ENCODE peak calls at places on chromosomes 4 and X, in five cellular contexts. H, Q, X, Y and K are unnamed samples.

GRCh38 chrX:51976503-51976902 is 83.1 kb downstream of the MAGED1 start:
- DNase-seq in Q (no peak), H (no peak), Y (no peak), X (no peak), K (no peak)

GRCh38 chrX:110241816-110242215 is 76.1 kb downstream of the AMMECR1 start:
- DNase-seq in X (no peak), H (no peak), Y (no peak), Q (no peak), K (no peak)

GRCh38 chrX:136130931-136131843 is 16.1 kb upstream of the FHL1 start:
- DNase-seq in Q (no peak), Y (no peak), X (peak; percentile 11), H (peak; percentile 45), K (peak; percentile 18)

GRCh38 chr4:53592686-53593641 is 1.7 kb upstream of the LNX1 start:
- DNase-seq in X (peak; percentile 80), Y (no peak), H (no peak), Q (peak; percentile 77), K (peak; percentile 21)

GRCh38 chr4:53591372-53591892 is at the start of gene LNX1:
- DNase-seq in Y (no peak), H (no peak), Q (peak; percentile 86), X (peak; percentile 65), K (peak; percentile 44)

GRCh38 chr4:160537681-160538080 is 1434.8 kb downstream of the RAPGEF2 start:
- DNase-seq in Q (no peak), X (no peak), H (no peak), Y (no peak), K (no peak)

GRCh38 chr4:2808001-2808400 is 15.1 kb downstream of the SH3BP2 start:
- DNase-seq in Q (no peak), H (no peak), Y (no peak), X (no peak), K (no peak)

GRCh38 chrX:43702079-43702524 is 46.0 kb downstream of the MAOA start:
- DNase-seq in Y (no peak), X (no peak), Q (no peak), H (peak; percentile 77), K (no peak)

GRCh38 chrX:134396174-134396573 is 63.8 kb upstream of the HPRT1 start:
- DNase-seq in Y (no peak), X (no peak), H (no peak), Q (no peak), K (peak; percentile 15)

GRCh38 chr4:8891255-8891645 is 19.6 kb upstream of the HMX1 start:
- DNase-seq in X (no peak), Q (peak; percentile 60), H (no peak), Y (no peak), K (no peak)

GRCh38 chr4:76055005-76055404 is 19.1 kb upstream of the CXCL11 start:
- DNase-seq in X (no peak), Q (no peak), H (no peak), Y (peak; percentile 74), K (no peak)

GRCh38 chr4:86247906-86248305 is 111.9 kb downstream of the MAPK10 start:
- DNase-seq in H (no peak), Q (no peak), Y (no peak), X (no peak), K (no peak)

GRCh38 chr4:37802068-37802666 is 24.3 kb upstream of the PGM2 start:
- DNase-seq in H (peak; percentile 78), Y (no peak), X (peak; percentile 61), Q (no peak), K (peak; percentile 82)

GRCh38 chrX:40261955-40262596 is 164.3 kb upstream of the BCOR start:
- DNase-seq in H (no peak), X (peak; percentile 58), Q (no peak), Y (no peak), K (no peak)

GRCh38 chrX:39067866-39068265 is 266.6 kb downstream of the MID1IP1 start:
- DNase-seq in H (no peak), X (no peak), Q (no peak), Y (no peak), K (no peak)

GRCh38 chr4:133618963-133619362 is 469.9 kb downstream of the PCDH10 start:
- DNase-seq in Q (no peak), X (peak; percentile 40), Y (no peak), H (no peak), K (no peak)

GRCh38 chr4:721261-722171 is 15.9 kb downstream of the PCGF3 start:
- DNase-seq in Q (no peak), Y (no peak), X (no peak), H (no peak), K (no peak)

GRCh38 chr4:126004936-126005335 is 690.2 kb downstream of the FAT4 start:
- DNase-seq in X (no peak), Q (no peak), H (no peak), Y (no peak), K (no peak)

GRCh38 chrX:144809025-144809424 is 438.3 kb upstream of the SPANXN1 start:
- DNase-seq in Y (no peak), H (no peak), Q (no peak), X (no peak), K (no peak)

GRCh38 chrX:133215747-133216146 is 2.4 kb downstream of the TFDP3 start:
- DNase-seq in X (peak; percentile 29), Y (no peak), H (peak; percentile 8), Q (no peak), K (peak; percentile 50)

DNA sequence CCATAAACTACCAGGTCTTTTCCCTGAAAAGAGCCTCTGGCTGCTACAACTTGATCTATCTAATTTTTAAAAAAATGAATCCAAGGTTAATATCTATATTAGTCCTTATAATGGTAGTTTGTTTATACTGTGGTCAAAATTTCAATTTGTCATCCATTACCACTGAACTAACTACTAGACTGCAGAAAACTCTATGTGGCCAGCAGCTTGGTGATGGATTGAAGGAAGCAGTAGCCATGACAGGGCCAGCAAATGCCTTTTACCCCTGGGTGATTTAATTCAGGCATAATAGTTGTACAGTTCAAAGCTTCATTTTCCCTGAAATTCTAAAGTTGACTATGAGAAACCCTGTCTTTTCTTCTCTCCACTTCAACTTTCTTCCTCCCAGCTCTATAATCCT is 30.4 kb upstream of the PPARGC1A start:
- DNase-seq in Y (no peak), H (no peak), Q (no peak), X (no peak), K (no peak)
- TF ChIP-seq JUND in Y (no peak), H (no peak), Q (no peak), X (no peak), K (no peak)

GRCh38 chr4:184961693-184962092 is 56.6 kb upstream of the HELT start:
- DNase-seq in X (peak; percentile 62), Q (no peak), Y (no peak), H (no peak), K (no peak)
- TF ChIP-seq JUND in X (no peak), Q (no peak), Y (no peak), H (no peak), K (no peak)

DNA sequence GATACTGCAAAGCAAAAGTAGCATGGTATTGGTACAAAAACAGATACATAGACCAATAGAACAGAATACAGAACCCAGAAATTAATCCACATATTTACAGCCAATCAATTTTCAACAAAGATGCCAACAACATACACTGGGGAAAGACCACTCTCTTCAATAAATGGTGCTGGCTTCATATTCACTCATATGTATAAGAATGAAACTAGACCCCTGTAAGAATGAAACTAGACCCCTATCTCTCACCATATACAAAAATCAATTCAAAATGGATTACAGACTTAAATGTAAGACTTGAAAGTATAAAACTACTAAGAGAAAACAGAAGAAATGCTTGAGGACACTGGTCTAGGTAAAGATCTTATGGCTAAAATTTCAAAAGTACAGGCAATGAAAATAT is 19.3 kb downstream of the TLR6 start:
- DNase-seq in Q (no peak), X (no peak), Y (no peak), H (no peak), K (no peak)
- TF ChIP-seq JUND in Q (no peak), X (no peak), Y (no peak), H (no peak), K (no peak)

GRCh38 chrX:49308604-49309269 is 5.3 kb downstream of the GAGE10 start:
- DNase-seq in Q (no peak), Y (no peak), X (peak; percentile 34), H (no peak), K (no peak)
- TF ChIP-seq JUND in Q (no peak), Y (no peak), X (no peak), H (no peak), K (no peak)

DNA sequence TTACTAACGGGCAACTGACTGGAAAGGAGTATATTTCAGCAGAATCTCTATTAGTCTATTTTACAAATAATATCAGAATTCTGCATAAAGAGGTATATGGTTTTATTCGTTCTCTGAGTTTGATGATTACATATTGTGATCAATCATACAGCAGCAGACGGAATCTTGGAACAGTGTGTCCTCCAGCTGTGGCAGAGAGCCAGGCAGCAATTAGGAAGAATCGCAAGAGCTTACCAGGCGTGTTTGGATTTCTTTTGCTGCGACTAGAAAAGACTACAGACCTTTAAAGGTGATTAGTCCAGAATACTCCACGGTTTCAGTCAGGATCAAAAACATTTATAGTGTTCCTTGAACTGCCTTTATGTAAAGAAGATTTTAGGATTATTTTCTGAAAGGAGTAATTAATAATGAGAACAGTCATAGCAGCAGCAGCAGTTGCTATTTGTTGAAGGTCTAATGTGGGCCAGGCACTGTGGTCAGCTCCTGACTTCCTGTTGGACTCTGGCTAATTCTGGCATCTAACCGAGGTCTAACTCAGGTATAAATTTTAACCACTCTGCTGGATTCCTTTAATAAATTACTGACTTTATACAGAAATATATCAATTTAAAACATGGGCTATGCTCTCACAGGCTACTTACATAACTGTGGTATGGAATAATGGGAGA is 225.3 kb upstream of the CXorf66 start:
- DNase-seq in X (no peak), H (no peak), Y (no peak), Q (no peak), K (no peak)
- TF ChIP-seq JUND in X (no peak), H (no peak), Y (no peak), Q (no peak), K (no peak)

GRCh38 chrX:11435568-11435967 is 142.4 kb downstream of the AMELX start:
- DNase-seq in Q (no peak), Y (no peak), X (no peak), H (no peak), K (no peak)
- TF ChIP-seq JUND in Q (no peak), Y (no peak), X (no peak), H (no peak), K (no peak)